ENCODE peak calls at places on chromosomes 12 and 14, in four cellular contexts. U, B, S and N are unnamed samples.

GRCh38 chr12:96198970-96199369 is 4.8 kb downstream of the ELK3 start:
- DNase-seq in U (no peak), B (peak; percentile 73), S (no peak), N (no peak)

GRCh38 chr14:59133202-59133601 is 55.3 kb upstream of the DAAM1 start:
- DNase-seq in U (no peak), B (peak; percentile 10), S (no peak), N (no peak)

GRCh38 chr12:110073049-110073831 is 24.9 kb upstream of the C12orf76 start:
- DNase-seq in U (peak; percentile 52), B (peak; percentile 62), S (no peak), N (peak; percentile 94)

GRCh38 chr12:15830538-15830937 is 41.4 kb upstream of the EPS8 start:
- DNase-seq in U (no peak), B (peak; percentile 53), S (no peak), N (no peak)

GRCh38 chr12:124422142-124422569 is 127.3 kb downstream of the RFLNA start:
- DNase-seq in U (no peak), B (no peak), S (no peak), N (no peak)

GRCh38 chr12:104805186-104805585 is 152.9 kb downstream of the SLC41A2 start:
- DNase-seq in U (no peak), B (peak; percentile 75), S (no peak), N (no peak)

GRCh38 chr12:61250303-61250702 is 1009.9 kb upstream of the USP15 start:
- DNase-seq in U (no peak), B (no peak), S (no peak), N (no peak)

GRCh38 chr12:30967026-30967425 is 40.5 kb downstream of the TSPAN11 start:
- DNase-seq in U (no peak), B (no peak), S (no peak), N (no peak)

GRCh38 chr12:3752741-3753486 is at the start of gene CRACR2A:
- DNase-seq in U (peak; percentile 86), B (peak; percentile 92), S (peak; percentile 86), N (no peak)

GRCh38 chr12:43370299-43370698 is 181.7 kb downstream of the ADAMTS20 start:
- DNase-seq in U (no peak), B (no peak), S (no peak), N (no peak)

GRCh38 chr12:39912211-39912980 is 193.5 kb downstream of the SLC2A13 start:
- DNase-seq in U (no peak), B (no peak), S (no peak), N (no peak)

GRCh38 chr14:99047436-99048110 is 224.4 kb downstream of the BCL11B start:
- DNase-seq in U (no peak), B (no peak), S (no peak), N (no peak)

GRCh38 chr12:29043069-29043468 is 106.0 kb upstream of the FAR2 start:
- DNase-seq in U (no peak), B (no peak), S (no peak), N (no peak)

GRCh38 chr12:53336137-53336785 is at the start of gene SP7:
- DNase-seq in U (no peak), B (no peak), S (no peak), N (no peak)

GRCh38 chr14:91228112-91229004 is 16.1 kb downstream of the GPR68 start:
- DNase-seq in U (peak; percentile 84), B (peak; percentile 45), S (no peak), N (no peak)

GRCh38 chr14:33850826-33851225 is 100.0 kb downstream of the EGLN3 start:
- DNase-seq in U (no peak), B (no peak), S (no peak), N (no peak)

GRCh38 chr14:86505808-86506207 is 975.9 kb downstream of the FLRT2 start:
- DNase-seq in U (no peak), B (no peak), S (no peak), N (no peak)

GRCh38 chr14:64422753-64423152 is 34.6 kb downstream of the MTHFD1 start:
- DNase-seq in U (no peak), B (no peak), S (no peak), N (no peak)

GRCh38 chr12:67455236-67455635 is 186.1 kb downstream of the CAND1 start:
- DNase-seq in U (no peak), B (no peak), S (no peak), N (no peak)

GRCh38 chr12:40963761-40964160 is 224.4 kb upstream of the PDZRN4 start:
- DNase-seq in U (no peak), B (no peak), S (no peak), N (no peak)

GRCh38 chr14:97977711-97978261 is 1180.6 kb downstream of the VRK1 start:
- DNase-seq in U (peak; percentile 82), B (peak; percentile 35), S (no peak), N (peak; percentile 47)

GRCh38 chr12:122454739-122455138 is 32.3 kb upstream of the CLIP1 start:
- DNase-seq in U (no peak), B (no peak), S (no peak), N (no peak)

GRCh38 chr12:120725659-120726509 is at the start of gene ACADS:
- DNase-seq in U (peak; percentile 92), B (peak; percentile 98), S (peak; percentile 84), N (peak; percentile 59)